ENCODE peak calls at places on chromosomes 5 and 9, in ten cellular contexts. N is ovary, K is gastrocnemius medialis, L is sigmoid colon, M is IMR-90, X is breast epithelium, E is endothelial cell of umbilical vein, H is lower leg skin, V is HCT116, Q is heart left ventricle. G is an unnamed sample.

GRCh38 chr9:133787749-133788015 is 49.5 kb upstream of the SARDH start:
- DNase-seq in N (no peak), K (no peak), L (no peak), M (no peak), X (no peak), E (no peak), H (no peak), V (no peak), Q (no peak), G (peak; percentile 75)

GRCh38 chr9:77751341-77752091 is 103.4 kb upstream of the GNA14 start:
- DNase-seq in N (no peak), K (no peak), L (no peak), M (peak; percentile 81), X (no peak), E (peak; percentile 85), H (no peak), V (peak; percentile 12), Q (peak; percentile 30), G (peak; percentile 35)

GRCh38 chr5:83340511-83340918 is 131.0 kb upstream of the VCAN start:
- DNase-seq in N (no peak), K (no peak), L (no peak), M (no peak), X (no peak), E (no peak), H (no peak), V (no peak), Q (no peak), G (no peak)

GRCh38 chr5:149829954-149830353 is 99.8 kb downstream of the PPARGC1B start:
- DNase-seq in N (no peak), K (no peak), L (no peak), M (no peak), X (no peak), E (no peak), H (no peak), V (no peak), Q (no peak), G (no peak)

GRCh38 chr5:98631311-98632054 is 142.0 kb upstream of the RGMB start:
- DNase-seq in N (no peak), K (no peak), L (no peak), M (peak; percentile 68), X (no peak), E (no peak), H (no peak), V (no peak), Q (no peak), G (peak; percentile 7)

GRCh38 chr5:139335811-139336210 is 5.8 kb upstream of the PAIP2 start:
- DNase-seq in N (no peak), K (no peak), L (no peak), M (no peak), X (no peak), E (no peak), H (no peak), V (no peak), Q (no peak), G (no peak)

GRCh38 chr5:179322071-179323025 is 22.9 kb downstream of the ADAMTS2 start:
- DNase-seq in N (peak; percentile 18), K (peak; percentile 64), L (peak; percentile 64), M (no peak), X (no peak), E (no peak), H (no peak), V (no peak), Q (no peak), G (no peak)

GRCh38 chr5:142872795-142873194 is 102.6 kb downstream of the ARHGAP26 start:
- DNase-seq in N (no peak), K (no peak), L (no peak), M (peak; percentile 65), X (no peak), E (peak; percentile 94), H (no peak), V (peak; percentile 42), Q (no peak), G (peak; percentile 63)

GRCh38 chr5:150256416-150257064 is 33.0 kb downstream of the CAMK2A start:
- DNase-seq in N (no peak), K (no peak), L (no peak), M (no peak), X (no peak), E (no peak), H (no peak), V (no peak), Q (no peak), G (no peak)

GRCh38 chr5:54443264-54443663 is 12.2 kb upstream of the HSPB3 start:
- DNase-seq in N (no peak), K (no peak), L (no peak), M (peak; percentile 63), X (no peak), E (peak; percentile 51), H (no peak), V (peak; percentile 8), Q (no peak), G (no peak)

GRCh38 chr9:124735121-124735520 is 36.0 kb downstream of the NR6A1 start:
- DNase-seq in N (no peak), K (no peak), L (no peak), M (peak; percentile 53), X (no peak), E (peak; percentile 48), H (no peak), V (peak; percentile 59), Q (no peak), G (peak; percentile 55)

GRCh38 chr5:5139358-5140050 is 626 bp upstream of the ADAMTS16 start:
- DNase-seq in N (no peak), K (no peak), L (no peak), M (no peak), X (no peak), E (no peak), H (no peak), V (no peak), Q (no peak), G (no peak)

GRCh38 chr9:21549251-21549765 is 67.2 kb upstream of the IFNE start:
- DNase-seq in N (no peak), K (no peak), L (no peak), M (peak; percentile 97), X (no peak), E (peak; percentile 100), H (no peak), V (no peak), Q (no peak), G (no peak)

GRCh38 chr9:445033-445432 is 230.4 kb downstream of the DOCK8 start:
- DNase-seq in N (peak; percentile 21), K (no peak), L (peak; percentile 66), M (no peak), X (no peak), E (no peak), H (no peak), V (no peak), Q (peak; percentile 37), G (no peak)

GRCh38 chr5:40428129-40428528 is 251.6 kb upstream of the PTGER4 start:
- DNase-seq in N (no peak), K (peak; percentile 55), L (no peak), M (peak; percentile 64), X (no peak), E (peak; percentile 51), H (peak; percentile 49), V (no peak), Q (no peak), G (peak; percentile 18)

GRCh38 chr5:58890265-58890664 is 307.4 kb downstream of the RAB3C start:
- DNase-seq in N (peak; percentile 54), K (no peak), L (no peak), M (no peak), X (no peak), E (no peak), H (no peak), V (no peak), Q (no peak), G (no peak)
- TF ChIP-seq POLR2A in N (no peak), K (no peak), L (no peak), M (no peak), X (no peak), E (no peak), H (no peak), V (no peak), Q (no peak), G (no peak)

DNA sequence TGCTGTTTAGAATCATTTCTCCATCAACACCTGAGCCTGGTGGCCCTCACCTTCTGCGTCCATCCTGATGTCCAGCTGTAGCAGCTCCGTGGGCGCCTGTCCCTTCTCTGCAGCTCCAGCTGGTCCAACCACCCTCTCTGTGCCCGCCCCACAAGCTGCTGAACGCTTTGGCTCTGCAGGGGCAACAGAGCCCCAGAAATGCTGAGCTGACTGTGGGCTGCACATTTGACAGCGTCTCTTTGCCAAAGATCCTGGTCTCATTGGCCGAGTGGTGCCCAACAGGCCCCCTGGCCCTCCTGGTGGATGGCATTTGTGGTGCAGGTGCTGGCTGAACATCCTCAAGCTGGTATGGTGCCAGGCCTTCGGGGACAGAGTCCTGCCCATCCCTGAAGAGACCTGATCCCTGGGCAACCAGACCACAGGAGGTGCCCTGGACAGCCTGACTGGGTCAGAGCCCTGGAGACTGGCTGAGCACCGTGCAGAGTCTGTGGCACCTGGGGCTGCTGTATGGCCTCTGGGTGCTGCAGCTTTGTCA is 25.3 kb upstream of the CEP72 start:
- DNase-seq in N (no peak), K (no peak), L (peak; percentile 39), M (no peak), X (no peak), E (no peak), H (no peak), V (no peak), Q (no peak), G (no peak)
- TF ChIP-seq POLR2A in N (no peak), K (no peak), L (no peak), M (no peak), X (no peak), E (no peak), H (no peak), V (no peak), Q (no peak), G (no peak)

GRCh38 chr5:42950466-42951168 is 89.5 kb downstream of the ANXA2R start:
- DNase-seq in N (peak; percentile 48), K (peak; percentile 58), L (peak; percentile 85), M (peak; percentile 100), X (no peak), E (peak; percentile 98), H (peak; percentile 81), V (peak; percentile 97), Q (peak; percentile 74), G (peak; percentile 94)

GRCh38 chr5:42950091-42950465 is 90.0 kb downstream of the ANXA2R start:
- DNase-seq in N (no peak), K (no peak), L (no peak), M (no peak), X (no peak), E (peak; percentile 54), H (no peak), V (no peak), Q (no peak), G (no peak)

GRCh38 chr5:42948961-42949347 is 91.2 kb downstream of the ANXA2R start:
- DNase-seq in N (no peak), K (no peak), L (no peak), M (no peak), X (no peak), E (no peak), H (no peak), V (no peak), Q (no peak), G (no peak)

GRCh38 chr5:42951169-42951846 is 88.8 kb downstream of the ANXA2R start:
- DNase-seq in N (peak; percentile 35), K (peak; percentile 17), L (no peak), M (peak; percentile 43), X (no peak), E (peak; percentile 71), H (peak; percentile 24), V (no peak), Q (peak; percentile 62), G (no peak)

GRCh38 chr5:42949348-42950090 is 90.6 kb downstream of the ANXA2R start:
- DNase-seq in N (no peak), K (peak; percentile 42), L (peak; percentile 75), M (peak; percentile 83), X (no peak), E (peak; percentile 94), H (peak; percentile 63), V (no peak), Q (peak; percentile 53), G (peak; percentile 47)
- TF ChIP-seq POLR2A in N (no peak), K (no peak), L (no peak), M (no peak), X (no peak), E (peak; percentile 64), H (no peak), V (no peak), Q (no peak), G (peak; percentile 32)

GRCh38 chr5:102762095-102762534 is 7.0 kb downstream of the PAM start:
- DNase-seq in N (no peak), K (no peak), L (no peak), M (peak; percentile 47), X (no peak), E (peak; percentile 34), H (no peak), V (no peak), Q (no peak), G (no peak)
- TF ChIP-seq POLR2A in N (no peak), K (no peak), L (no peak), M (no peak), X (no peak), E (no peak), H (no peak), V (no peak), Q (no peak), G (no peak)